ENCODE peak calls at places on chromosomes 5 and 9, in five cellular contexts. W is neural crest cell; J is progenitor cell of endocrine pancreas; P is CD8-positive, alpha-beta T cell; Y is astrocyte of the spinal cord. L is an unnamed sample.
A peak's percentile ranks its signal among the peaks of the same experiment; 100 is the strongest.

GRCh38 chr5:148995791-148996190 is 67.1 kb downstream of the SH3TC2 start:
- DNase-seq in W (no peak), J (no peak), P (no peak), Y (no peak), L (no peak)

GRCh38 chr5:150644496-150644895 is 4.0 kb downstream of the SYNPO start:
- DNase-seq in W (no peak), J (no peak), P (no peak), Y (no peak), L (no peak)

GRCh38 chr9:134237630-134238265 is 73.4 kb upstream of the RNU6ATAC start:
- DNase-seq in W (no peak), J (no peak), P (no peak), Y (no peak), L (no peak)

GRCh38 chr5:64637837-64638443 is 52.4 kb upstream of the SHISAL2B start:
- DNase-seq in W (no peak), J (no peak), P (no peak), Y (no peak), L (no peak)

GRCh38 chr9:135898634-135899407 is 8.5 kb downstream of the CAMSAP1 start:
- DNase-seq in W (no peak), J (no peak), P (no peak), Y (peak; percentile 56), L (no peak)

GRCh38 chr9:131813116-131813515 is 73.2 kb upstream of the RAPGEF1 start:
- DNase-seq in W (no peak), J (no peak), P (no peak), Y (peak; percentile 70), L (no peak)

GRCh38 chr5:112974901-112975300 is 1.7 kb upstream of the DCP2 start:
- DNase-seq in W (no peak), J (no peak), P (no peak), Y (no peak), L (no peak)

GRCh38 chr9:34928921-34929320 is 29.2 kb upstream of the PHF24 start:
- DNase-seq in W (no peak), J (no peak), P (no peak), Y (no peak), L (no peak)

GRCh38 chr5:127878174-127878750 is 175.1 kb downstream of the CCDC192 start:
- DNase-seq in W (peak; percentile 26), J (no peak), P (no peak), Y (peak; percentile 41), L (peak; percentile 75)

GRCh38 chr5:57711946-57712345 is 229.3 kb upstream of the ACTBL2 start:
- DNase-seq in W (no peak), J (no peak), P (no peak), Y (no peak), L (no peak)

GRCh38 chr9:38432922-38433510 is 8.8 kb upstream of the IGFBPL1 start:
- DNase-seq in W (peak; percentile 14), J (no peak), P (no peak), Y (peak; percentile 44), L (peak; percentile 16)

L was measured in dermis microvascular lymphatic vessel endothelial cell.